ENCODE peak calls at places on chromosome 11, in seven cellular contexts. H, B, M, A, P, E and F are unnamed samples.

GRCh38 chr11:69637956-69638871 is 2.7 kb upstream of the CCND1 start:
- DNase-seq in H (peak; percentile 54), B (no peak), M (no peak), A (peak; percentile 98), P (no peak), E (peak; percentile 80), F (peak; percentile 98)

GRCh38 chr11:78156081-78156844 is 16.8 kb upstream of the ALG8 start:
- DNase-seq in H (no peak), B (no peak), M (no peak), A (no peak), P (no peak), E (peak; percentile 15), F (no peak)

GRCh38 chr11:47111318-47111804 is 65.3 kb downstream of the ARFGAP2 start:
- DNase-seq in H (no peak), B (no peak), M (no peak), A (no peak), P (no peak), E (no peak), F (no peak)

GRCh38 chr11:57432017-57432590 is 5.2 kb upstream of the SLC43A3 start:
- DNase-seq in H (no peak), B (no peak), M (no peak), A (no peak), P (no peak), E (no peak), F (no peak)

GRCh38 chr11:126318642-126319373 is 14.9 kb downstream of the DCPS start:
- DNase-seq in H (peak; percentile 96), B (no peak), M (peak; percentile 48), A (no peak), P (no peak), E (peak; percentile 91), F (no peak)

GRCh38 chr11:84648413-84648812 is 978.7 kb downstream of the DLG2 start:
- DNase-seq in H (no peak), B (no peak), M (no peak), A (peak; percentile 79), P (no peak), E (no peak), F (no peak)

GRCh38 chr11:4191031-4191571 is 96.5 kb downstream of the RRM1 start:
- DNase-seq in H (no peak), B (no peak), M (no peak), A (no peak), P (no peak), E (no peak), F (no peak)

GRCh38 chr11:7437706-7438105 is 47.6 kb upstream of the OLFML1 start:
- DNase-seq in H (peak; percentile 6), B (no peak), M (no peak), A (no peak), P (no peak), E (peak; percentile 65), F (no peak)

GRCh38 chr11:101442171-101442570 is 141.6 kb downstream of the TRPC6 start:
- DNase-seq in H (peak; percentile 14), B (no peak), M (no peak), A (no peak), P (no peak), E (peak; percentile 75), F (no peak)

DNA sequence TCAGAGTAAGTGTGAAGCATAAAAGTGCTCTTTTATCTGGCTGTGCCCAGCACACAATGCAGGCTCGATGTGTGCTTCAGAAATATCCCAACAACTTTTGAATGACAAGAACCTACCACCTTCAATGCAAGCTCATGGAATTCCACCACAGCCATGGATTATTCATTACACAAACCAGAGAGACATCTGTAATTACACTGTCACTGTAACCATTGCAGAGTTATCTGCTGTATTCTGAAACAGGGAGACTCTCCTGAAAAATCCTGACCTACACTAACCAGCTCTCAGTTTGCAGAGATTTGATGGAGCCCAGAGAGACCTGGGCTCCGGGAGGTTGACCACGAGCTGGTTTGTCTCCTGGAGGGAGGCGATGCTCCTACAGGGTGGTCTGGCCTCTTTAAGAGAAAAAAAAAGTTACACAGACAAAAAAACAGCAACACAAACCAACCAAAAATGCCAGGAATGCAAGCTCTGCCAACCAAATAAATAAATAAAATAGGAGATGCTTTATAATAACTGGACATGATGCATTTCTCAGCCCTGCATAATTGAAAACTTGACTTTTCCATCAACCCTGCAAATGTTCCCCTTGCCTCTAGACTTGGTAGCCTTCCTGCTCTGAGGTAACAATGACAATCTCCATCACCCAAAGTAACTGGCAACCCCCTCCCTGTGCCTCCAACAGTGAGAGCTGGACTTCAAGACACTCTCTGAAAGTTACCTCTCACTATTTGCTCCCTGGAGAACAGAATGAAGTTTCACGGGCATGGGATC is 69.7 kb downstream of the ETS1 start:
- DNase-seq in H (no peak), B (no peak), M (no peak), A (no peak), P (no peak), E (peak; percentile 80), F (no peak)
- H3K4me1 ChIP-seq in H (peaks cover 39% of the 10 kb centered on the region), B (peaks cover 26% of the 10 kb centered on the region), M (peaks cover 21% of the 10 kb centered on the region), A (peaks cover 65% of the 10 kb centered on the region), P (peaks cover 45% of the 10 kb centered on the region), E (peaks cover 53% of the 10 kb centered on the region), F (peaks cover 1% of the 10 kb centered on the region)

DNA sequence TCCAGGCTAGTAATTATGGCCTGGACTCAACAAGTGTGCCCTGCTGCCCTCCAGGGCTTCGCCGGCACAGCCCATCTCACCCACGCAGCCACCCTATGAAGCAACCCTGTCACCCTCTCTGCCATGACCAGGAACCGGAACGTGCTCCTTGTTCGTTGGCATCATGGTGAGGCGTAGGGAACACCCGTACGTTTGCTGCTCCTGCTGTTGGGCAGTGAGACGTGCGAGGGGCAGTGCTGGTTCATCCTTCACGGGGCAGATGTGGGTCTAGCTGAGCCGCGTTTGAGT is 20.7 kb downstream of the NADSYN1 start:
- DNase-seq in H (no peak), B (no peak), M (no peak), A (no peak), P (no peak), E (no peak), F (no peak)
- H3K4me1 ChIP-seq in H (no peaks in the 10 kb centered on the region), B (no peaks in the 10 kb centered on the region), M (no peaks in the 10 kb centered on the region), A (no peaks in the 10 kb centered on the region), P (no peaks in the 10 kb centered on the region), E (no peaks in the 10 kb centered on the region), F (peaks cover 23% of the 10 kb centered on the region)

GRCh38 chr11:82906236-82906635 is 4.7 kb downstream of the DDIAS start:
- DNase-seq in H (peak; percentile 6), B (no peak), M (no peak), A (peak; percentile 74), P (peak; percentile 63), E (peak; percentile 87), F (no peak)
- H3K4me1 ChIP-seq in H (peaks cover 6% of the 10 kb centered on the region), B (peaks cover 4% of the 10 kb centered on the region), M (peaks cover 28% of the 10 kb centered on the region), A (peaks cover 39% of the 10 kb centered on the region), P (peaks cover 14% of the 10 kb centered on the region), E (peaks cover 14% of the 10 kb centered on the region), F (no peaks in the 10 kb centered on the region)

DNA sequence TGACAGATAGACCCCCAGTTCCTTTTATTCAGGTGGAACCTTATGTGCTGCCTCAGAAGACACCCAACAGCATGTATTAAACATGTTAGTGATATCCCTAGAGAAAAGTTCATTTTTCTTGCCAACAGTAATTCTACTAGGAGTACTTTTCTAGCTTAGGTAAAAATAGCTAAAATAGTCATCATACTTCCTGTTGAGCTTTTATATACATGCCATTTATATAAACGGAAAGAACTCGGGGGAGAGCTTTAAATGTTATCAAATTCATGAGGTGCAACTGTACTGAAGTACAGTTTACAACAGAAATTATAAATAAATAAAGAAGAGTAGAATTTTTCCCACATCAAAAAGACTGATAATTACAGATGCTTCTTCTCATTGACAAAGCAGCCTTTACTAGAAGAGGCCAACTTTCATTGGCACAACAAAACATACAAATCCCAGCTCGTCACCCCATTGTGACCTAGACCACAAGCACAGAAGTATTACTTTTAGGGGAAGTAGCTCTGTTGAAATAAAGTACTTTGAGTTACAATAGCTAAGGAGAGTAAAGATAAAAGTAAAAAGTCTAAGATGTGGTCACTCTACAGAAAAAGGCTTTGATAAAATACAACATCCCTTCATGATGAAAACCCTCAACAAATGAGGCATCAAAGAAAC is 59.1 kb upstream of the POU2AF2 start:
- DNase-seq in H (no peak), B (no peak), M (no peak), A (no peak), P (no peak), E (no peak), F (no peak)
- H3K4me1 ChIP-seq in H (peaks cover 8% of the 10 kb centered on the region), B (no peaks in the 10 kb centered on the region), M (no peaks in the 10 kb centered on the region), A (no peaks in the 10 kb centered on the region), P (no peaks in the 10 kb centered on the region), E (peaks cover 3% of the 10 kb centered on the region), F (no peaks in the 10 kb centered on the region)